ENCODE peak calls at places on chromosomes 16 and 17, in eight cellular contexts. Q is activated T-helper 9 cell treated with anti-CD3 and anti-CD28 coated beads, Interleukin-2, amount 50 U/mL, for 16 hours; G is right cardiac atrium; C is glutamatergic neuron; J is A549; X is hepatic stellate cell; Z is esophagus muscularis mucosa; E is T-helper 9 cell. U is an unnamed sample.

GRCh38 chr17:12348476-12348875 is 317.2 kb upstream of the MYOCD start:
- DNase-seq in Q (no peak), Z (no peak), J (peak), C (no peak), E (no peak), G (no peak), X (no peak), U (peak)

GRCh38 chr16:85754403-85754802 is 3.5 kb upstream of the C16orf74 start:
- DNase-seq in J (no peak), Q (no peak), G (no peak), Z (no peak), X (no peak), C (no peak), E (no peak), U (no peak)

GRCh38 chr16:85417156-85417860 is 195.8 kb upstream of the GSE1 start:
- DNase-seq in Z (no peak), Q (no peak), X (no peak), G (no peak), J (no peak), E (no peak), C (peak), U (no peak)

GRCh38 chr17:40436631-40437030 is 6.6 kb upstream of the IGFBP4 start:
- DNase-seq in G (no peak), X (no peak), J (no peak), Q (no peak), C (no peak), Z (no peak), E (no peak), U (no peak)

GRCh38 chr16:66116163-66116792 is 250.2 kb upstream of the CDH5 start:
- DNase-seq in Q (no peak), X (peak), E (no peak), Z (no peak), G (no peak), C (no peak), J (no peak), U (peak)

GRCh38 chr17:17497065-17497844 is 1.1 kb upstream of the RASD1 start:
- DNase-seq in E (no peak), Z (no peak), Q (no peak), J (no peak), X (no peak), G (no peak), C (no peak), U (no peak)

GRCh38 chr17:50218071-50218759 is 16.8 kb upstream of the COL1A1 start:
- DNase-seq in G (no peak), Q (no peak), Z (no peak), J (no peak), X (no peak), C (no peak), E (no peak), U (peak)

GRCh38 chr16:50671644-50672260 is 9.4 kb downstream of the SNX20 start:
- DNase-seq in C (peak), G (no peak), Z (no peak), X (no peak), E (peak), Q (no peak), J (peak), U (peak)

GRCh38 chr17:57803026-57803425 is 46.8 kb downstream of the MRPS23 start:
- DNase-seq in C (no peak), Z (peak), Q (no peak), X (no peak), J (no peak), E (no peak), G (no peak), U (no peak)

GRCh38 chr17:4643676-4644075 is 2.2 kb upstream of the ALOX15 start:
- DNase-seq in G (no peak), E (no peak), C (no peak), Q (no peak), X (no peak), Z (no peak), J (no peak), U (no peak)

GRCh38 chr16:13289515-13289914 is 388.1 kb downstream of the SHISA9 start:
- DNase-seq in E (no peak), J (no peak), G (no peak), Q (no peak), Z (no peak), X (no peak), C (no peak), U (no peak)

GRCh38 chr16:87580855-87581261 is 21.4 kb upstream of the JPH3 start:
- DNase-seq in G (no peak), C (no peak), Z (no peak), J (peak), Q (no peak), E (no peak), X (no peak), U (peak)

GRCh38 chr17:5272313-5272712 is 9.8 kb upstream of the RABEP1 start:
- DNase-seq in X (no peak), E (no peak), Q (peak), G (no peak), C (no peak), J (no peak), Z (no peak), U (no peak)

GRCh38 chr16:49112754-49113153 is 168.9 kb downstream of the CBLN1 start:
- DNase-seq in G (peak), X (no peak), Q (no peak), J (no peak), C (no peak), Z (no peak), E (no peak), U (no peak)

GRCh38 chr17:81865733-81866439 is 5.3 kb downstream of the ARHGDIA start:
- DNase-seq in C (no peak), X (no peak), G (peak), J (no peak), E (no peak), Z (no peak), Q (no peak), U (no peak)